ENCODE peak calls at places on chromosome 1, in seven cellular contexts. W is hypothalamus; F is CD4-positive, CD25-positive, alpha-beta regulatory T cell; S is ELR; O is T-cell; Y is EH; P is OCI-M1. L is an unnamed sample.

GRCh38 chr1:22318279-22318983 is 133.2 kb upstream of the ZBTB40 start:
- DNase-seq in W (no peak), F (no peak), S (no peak), O (no peak), Y (no peak), P (no peak), L (no peak)

GRCh38 chr1:241411056-241411775 is 54.2 kb upstream of the RGS7 start:
- DNase-seq in W (no peak), F (no peak), S (no peak), O (no peak), Y (peak), P (no peak), L (no peak)

GRCh38 chr1:208741296-208741695 is 497.1 kb upstream of the PLXNA2 start:
- DNase-seq in W (no peak), F (no peak), S (peak), O (no peak), Y (peak), P (no peak), L (no peak)

GRCh38 chr1:76038306-76039004 is 36.1 kb upstream of the ST6GALNAC3 start:
- DNase-seq in W (no peak), F (no peak), S (no peak), O (no peak), Y (peak), P (no peak), L (no peak)

GRCh38 chr1:31677401-31677800 is 26.4 kb downstream of the COL16A1 start:
- DNase-seq in W (no peak), F (no peak), S (no peak), O (no peak), Y (no peak), P (no peak), L (no peak)

GRCh38 chr1:206905295-206906164 is 8.3 kb downstream of the IL24 start:
- DNase-seq in W (no peak), F (no peak), S (peak), O (no peak), Y (peak), P (no peak), L (no peak)

GRCh38 chr1:86155807-86156561 is 588 bp downstream of the COL24A1 start:
- DNase-seq in W (no peak), F (no peak), S (peak), O (no peak), Y (peak), P (no peak), L (no peak)

GRCh38 chr1:111221633-111222286 is 5.8 kb upstream of the CHI3L2 start:
- DNase-seq in W (no peak), F (peak), S (no peak), O (peak), Y (peak), P (peak), L (no peak)

GRCh38 chr1:246565751-246566127 is 322 bp downstream of the TFB2M start:
- DNase-seq in W (no peak), F (no peak), S (peak), O (no peak), Y (no peak), P (no peak), L (no peak)